ENCODE peak calls at places on chromosomes 6 and 20, in six cellular contexts. One of them, this sample, is unnamed.

GRCh38 chr6:154615483-154616025 is 105.1 kb upstream of the CNKSR3 start:
- DNase-seq in H54: peak
- DNase-seq in lower lobe of right lung: peak
- DNase-seq in nephron progenitor cell: no peak
- DNase-seq in IMR-90: peak
- DNase-seq in stimulated activated CD4-positive, alpha-beta T cell treated with anti-CD3 and anti-CD28 coated beads, Interleukin-12 subunit alpha, Interleukin-12 subunit beta, amount 100 ng/mL, for 4 hours: no peak
- DNase-seq in this sample: peak

GRCh38 chr6:150024646-150025155 is 631 bp downstream of the RAET1L start:
- DNase-seq in H54: no peak
- DNase-seq in lower lobe of right lung: no peak
- DNase-seq in nephron progenitor cell: no peak
- DNase-seq in IMR-90: no peak
- DNase-seq in stimulated activated CD4-positive, alpha-beta T cell treated with anti-CD3 and anti-CD28 coated beads, Interleukin-12 subunit alpha, Interleukin-12 subunit beta, amount 100 ng/mL, for 4 hours: no peak
- DNase-seq in this sample: no peak

GRCh38 chr6:138572200-138572875 is 73.0 kb upstream of the NHSL1 start:
- DNase-seq in H54: no peak
- DNase-seq in lower lobe of right lung: peak
- DNase-seq in nephron progenitor cell: peak
- DNase-seq in IMR-90: peak
- DNase-seq in stimulated activated CD4-positive, alpha-beta T cell treated with anti-CD3 and anti-CD28 coated beads, Interleukin-12 subunit alpha, Interleukin-12 subunit beta, amount 100 ng/mL, for 4 hours: no peak
- DNase-seq in this sample: peak

GRCh38 chr6:157800420-157801237 is 22.4 kb upstream of the SNX9 start:
- DNase-seq in H54: no peak
- DNase-seq in lower lobe of right lung: no peak
- DNase-seq in nephron progenitor cell: no peak
- DNase-seq in IMR-90: peak
- DNase-seq in stimulated activated CD4-positive, alpha-beta T cell treated with anti-CD3 and anti-CD28 coated beads, Interleukin-12 subunit alpha, Interleukin-12 subunit beta, amount 100 ng/mL, for 4 hours: peak
- DNase-seq in this sample: peak

GRCh38 chr20:57759724-57760123 is 49.9 kb upstream of the PMEPA1 start:
- DNase-seq in H54: no peak
- DNase-seq in lower lobe of right lung: no peak
- DNase-seq in nephron progenitor cell: no peak
- DNase-seq in IMR-90: no peak
- DNase-seq in stimulated activated CD4-positive, alpha-beta T cell treated with anti-CD3 and anti-CD28 coated beads, Interleukin-12 subunit alpha, Interleukin-12 subunit beta, amount 100 ng/mL, for 4 hours: no peak
- DNase-seq in this sample: no peak

GRCh38 chr20:23356203-23356602 is 5.6 kb downstream of the NXT1 start:
- DNase-seq in H54: no peak
- DNase-seq in lower lobe of right lung: no peak
- DNase-seq in nephron progenitor cell: peak
- DNase-seq in IMR-90: no peak
- DNase-seq in stimulated activated CD4-positive, alpha-beta T cell treated with anti-CD3 and anti-CD28 coated beads, Interleukin-12 subunit alpha, Interleukin-12 subunit beta, amount 100 ng/mL, for 4 hours: no peak
- DNase-seq in this sample: no peak

GRCh38 chr20:18663932-18664331 is 76.1 kb downstream of the DTD1 start:
- DNase-seq in H54: no peak
- DNase-seq in lower lobe of right lung: no peak
- DNase-seq in nephron progenitor cell: no peak
- DNase-seq in IMR-90: peak
- DNase-seq in stimulated activated CD4-positive, alpha-beta T cell treated with anti-CD3 and anti-CD28 coated beads, Interleukin-12 subunit alpha, Interleukin-12 subunit beta, amount 100 ng/mL, for 4 hours: no peak
- DNase-seq in this sample: no peak

GRCh38 chr6:35600659-35601125 is 88.0 kb upstream of the TULP1 start:
- DNase-seq in H54: no peak
- DNase-seq in lower lobe of right lung: no peak
- DNase-seq in nephron progenitor cell: no peak
- DNase-seq in IMR-90: no peak
- DNase-seq in stimulated activated CD4-positive, alpha-beta T cell treated with anti-CD3 and anti-CD28 coated beads, Interleukin-12 subunit alpha, Interleukin-12 subunit beta, amount 100 ng/mL, for 4 hours: no peak
- DNase-seq in this sample: peak

GRCh38 chr20:14114049-14114448 is 118.7 kb downstream of the MACROD2 start:
- DNase-seq in H54: no peak
- DNase-seq in lower lobe of right lung: no peak
- DNase-seq in nephron progenitor cell: no peak
- DNase-seq in IMR-90: no peak
- DNase-seq in stimulated activated CD4-positive, alpha-beta T cell treated with anti-CD3 and anti-CD28 coated beads, Interleukin-12 subunit alpha, Interleukin-12 subunit beta, amount 100 ng/mL, for 4 hours: no peak
- DNase-seq in this sample: no peak

GRCh38 chr20:45297786-45298497 is 8.7 kb upstream of the RBPJL start:
- DNase-seq in H54: no peak
- DNase-seq in lower lobe of right lung: no peak
- DNase-seq in nephron progenitor cell: no peak
- DNase-seq in IMR-90: no peak
- DNase-seq in stimulated activated CD4-positive, alpha-beta T cell treated with anti-CD3 and anti-CD28 coated beads, Interleukin-12 subunit alpha, Interleukin-12 subunit beta, amount 100 ng/mL, for 4 hours: no peak
- DNase-seq in this sample: no peak

GRCh38 chr6:113315068-113315467 is 542.1 kb upstream of the MARCKS start:
- DNase-seq in H54: no peak
- DNase-seq in lower lobe of right lung: no peak
- DNase-seq in nephron progenitor cell: no peak
- DNase-seq in IMR-90: peak
- DNase-seq in stimulated activated CD4-positive, alpha-beta T cell treated with anti-CD3 and anti-CD28 coated beads, Interleukin-12 subunit alpha, Interleukin-12 subunit beta, amount 100 ng/mL, for 4 hours: no peak
- DNase-seq in this sample: no peak

GRCh38 chr20:54606384-54606783 is 131.0 kb downstream of the DOK5 start:
- DNase-seq in H54: no peak
- DNase-seq in lower lobe of right lung: no peak
- DNase-seq in nephron progenitor cell: no peak
- DNase-seq in IMR-90: no peak
- DNase-seq in stimulated activated CD4-positive, alpha-beta T cell treated with anti-CD3 and anti-CD28 coated beads, Interleukin-12 subunit alpha, Interleukin-12 subunit beta, amount 100 ng/mL, for 4 hours: no peak
- DNase-seq in this sample: no peak

GRCh38 chr6:124881898-124882579 is 80.2 kb upstream of the RNF217 start:
- DNase-seq in H54: no peak
- DNase-seq in lower lobe of right lung: no peak
- DNase-seq in nephron progenitor cell: no peak
- DNase-seq in IMR-90: peak
- DNase-seq in stimulated activated CD4-positive, alpha-beta T cell treated with anti-CD3 and anti-CD28 coated beads, Interleukin-12 subunit alpha, Interleukin-12 subunit beta, amount 100 ng/mL, for 4 hours: no peak
- DNase-seq in this sample: peak

GRCh38 chr6:116108836-116109235 is 8.2 kb downstream of the NT5DC1 start:
- DNase-seq in H54: no peak
- DNase-seq in lower lobe of right lung: no peak
- DNase-seq in nephron progenitor cell: no peak
- DNase-seq in IMR-90: no peak
- DNase-seq in stimulated activated CD4-positive, alpha-beta T cell treated with anti-CD3 and anti-CD28 coated beads, Interleukin-12 subunit alpha, Interleukin-12 subunit beta, amount 100 ng/mL, for 4 hours: no peak
- DNase-seq in this sample: peak

GRCh38 chr6:9437836-9438235 is 977.0 kb downstream of the TFAP2A start:
- DNase-seq in H54: no peak
- DNase-seq in lower lobe of right lung: no peak
- DNase-seq in nephron progenitor cell: no peak
- DNase-seq in IMR-90: peak
- DNase-seq in stimulated activated CD4-positive, alpha-beta T cell treated with anti-CD3 and anti-CD28 coated beads, Interleukin-12 subunit alpha, Interleukin-12 subunit beta, amount 100 ng/mL, for 4 hours: no peak
- DNase-seq in this sample: peak

GRCh38 chr6:127459231-127459641 is at the start of gene KIAA0408:
- DNase-seq in H54: no peak
- DNase-seq in lower lobe of right lung: peak
- DNase-seq in nephron progenitor cell: peak
- DNase-seq in IMR-90: peak
- DNase-seq in stimulated activated CD4-positive, alpha-beta T cell treated with anti-CD3 and anti-CD28 coated beads, Interleukin-12 subunit alpha, Interleukin-12 subunit beta, amount 100 ng/mL, for 4 hours: no peak
- DNase-seq in this sample: peak

GRCh38 chr6:83199865-83200230 is 6.7 kb downstream of the RWDD2A start:
- DNase-seq in H54: peak
- DNase-seq in lower lobe of right lung: no peak
- DNase-seq in nephron progenitor cell: no peak
- DNase-seq in IMR-90: peak
- DNase-seq in stimulated activated CD4-positive, alpha-beta T cell treated with anti-CD3 and anti-CD28 coated beads, Interleukin-12 subunit alpha, Interleukin-12 subunit beta, amount 100 ng/mL, for 4 hours: no peak
- DNase-seq in this sample: peak

GRCh38 chr20:36528176-36528874 is 13.0 kb upstream of the MYL9 start:
- DNase-seq in H54: no peak
- DNase-seq in lower lobe of right lung: no peak
- DNase-seq in nephron progenitor cell: no peak
- DNase-seq in IMR-90: no peak
- DNase-seq in stimulated activated CD4-positive, alpha-beta T cell treated with anti-CD3 and anti-CD28 coated beads, Interleukin-12 subunit alpha, Interleukin-12 subunit beta, amount 100 ng/mL, for 4 hours: no peak
- DNase-seq in this sample: no peak

GRCh38 chr20:30488941-30489601 is 768.4 kb upstream of the DEFB115 start:
- DNase-seq in H54: no peak
- DNase-seq in lower lobe of right lung: no peak
- DNase-seq in nephron progenitor cell: no peak
- DNase-seq in IMR-90: no peak
- DNase-seq in stimulated activated CD4-positive, alpha-beta T cell treated with anti-CD3 and anti-CD28 coated beads, Interleukin-12 subunit alpha, Interleukin-12 subunit beta, amount 100 ng/mL, for 4 hours: no peak
- DNase-seq in this sample: no peak

GRCh38 chr6:13813621-13814175 is 659 bp downstream of the MCUR1 start:
- DNase-seq in H54: peak
- DNase-seq in lower lobe of right lung: peak
- DNase-seq in nephron progenitor cell: no peak
- DNase-seq in IMR-90: peak
- DNase-seq in stimulated activated CD4-positive, alpha-beta T cell treated with anti-CD3 and anti-CD28 coated beads, Interleukin-12 subunit alpha, Interleukin-12 subunit beta, amount 100 ng/mL, for 4 hours: no peak
- DNase-seq in this sample: peak

GRCh38 chr6:139409026-139409425 is 34.6 kb upstream of the CITED2 start:
- DNase-seq in H54: no peak
- DNase-seq in lower lobe of right lung: no peak
- DNase-seq in nephron progenitor cell: no peak
- DNase-seq in IMR-90: peak
- DNase-seq in stimulated activated CD4-positive, alpha-beta T cell treated with anti-CD3 and anti-CD28 coated beads, Interleukin-12 subunit alpha, Interleukin-12 subunit beta, amount 100 ng/mL, for 4 hours: no peak
- DNase-seq in this sample: peak

GRCh38 chr6:32940656-32941411 is at the start of gene HLA-DMB:
- DNase-seq in H54: peak
- DNase-seq in lower lobe of right lung: peak
- DNase-seq in nephron progenitor cell: peak
- DNase-seq in IMR-90: peak
- DNase-seq in stimulated activated CD4-positive, alpha-beta T cell treated with anti-CD3 and anti-CD28 coated beads, Interleukin-12 subunit alpha, Interleukin-12 subunit beta, amount 100 ng/mL, for 4 hours: no peak
- DNase-seq in this sample: peak

GRCh38 chr6:21826031-21826430 is 232.5 kb downstream of the SOX4 start:
- DNase-seq in H54: peak
- DNase-seq in lower lobe of right lung: no peak
- DNase-seq in nephron progenitor cell: no peak
- DNase-seq in IMR-90: peak
- DNase-seq in stimulated activated CD4-positive, alpha-beta T cell treated with anti-CD3 and anti-CD28 coated beads, Interleukin-12 subunit alpha, Interleukin-12 subunit beta, amount 100 ng/mL, for 4 hours: no peak
- DNase-seq in this sample: no peak

GRCh38 chr6:40358473-40359460 is 228.4 kb downstream of the LRFN2 start:
- DNase-seq in H54: no peak
- DNase-seq in lower lobe of right lung: no peak
- DNase-seq in nephron progenitor cell: no peak
- DNase-seq in IMR-90: no peak
- DNase-seq in stimulated activated CD4-positive, alpha-beta T cell treated with anti-CD3 and anti-CD28 coated beads, Interleukin-12 subunit alpha, Interleukin-12 subunit beta, amount 100 ng/mL, for 4 hours: no peak
- DNase-seq in this sample: no peak

GRCh38 chr6:16762547-16763477 is 1.6 kb upstream of the ATXN1 start:
- DNase-seq in H54: peak
- DNase-seq in lower lobe of right lung: peak
- DNase-seq in nephron progenitor cell: peak
- DNase-seq in IMR-90: peak
- DNase-seq in stimulated activated CD4-positive, alpha-beta T cell treated with anti-CD3 and anti-CD28 coated beads, Interleukin-12 subunit alpha, Interleukin-12 subunit beta, amount 100 ng/mL, for 4 hours: peak
- DNase-seq in this sample: peak

GRCh38 chr6:170514908-170515307 is 38.2 kb downstream of the PSMB1 start:
- DNase-seq in H54: no peak
- DNase-seq in lower lobe of right lung: no peak
- DNase-seq in nephron progenitor cell: no peak
- DNase-seq in IMR-90: no peak
- DNase-seq in stimulated activated CD4-positive, alpha-beta T cell treated with anti-CD3 and anti-CD28 coated beads, Interleukin-12 subunit alpha, Interleukin-12 subunit beta, amount 100 ng/mL, for 4 hours: no peak
- DNase-seq in this sample: no peak

GRCh38 chr6:55794136-55794812 is 81.1 kb downstream of the BMP5 start:
- DNase-seq in H54: no peak
- DNase-seq in lower lobe of right lung: no peak
- DNase-seq in nephron progenitor cell: no peak
- DNase-seq in IMR-90: peak
- DNase-seq in stimulated activated CD4-positive, alpha-beta T cell treated with anti-CD3 and anti-CD28 coated beads, Interleukin-12 subunit alpha, Interleukin-12 subunit beta, amount 100 ng/mL, for 4 hours: no peak
- DNase-seq in this sample: peak

GRCh38 chr20:62769346-62770071 is 26.8 kb upstream of the MRGBP start:
- DNase-seq in H54: no peak
- DNase-seq in lower lobe of right lung: peak
- DNase-seq in nephron progenitor cell: no peak
- DNase-seq in IMR-90: no peak
- DNase-seq in stimulated activated CD4-positive, alpha-beta T cell treated with anti-CD3 and anti-CD28 coated beads, Interleukin-12 subunit alpha, Interleukin-12 subunit beta, amount 100 ng/mL, for 4 hours: no peak
- DNase-seq in this sample: no peak

GRCh38 chr6:49582529-49582928 is 32.1 kb downstream of the C6orf141 start:
- DNase-seq in H54: no peak
- DNase-seq in lower lobe of right lung: no peak
- DNase-seq in nephron progenitor cell: no peak
- DNase-seq in IMR-90: no peak
- DNase-seq in stimulated activated CD4-positive, alpha-beta T cell treated with anti-CD3 and anti-CD28 coated beads, Interleukin-12 subunit alpha, Interleukin-12 subunit beta, amount 100 ng/mL, for 4 hours: no peak
- DNase-seq in this sample: no peak

GRCh38 chr20:36951198-36951976 is at the start of gene SAMHD1:
- DNase-seq in H54: peak
- DNase-seq in lower lobe of right lung: peak
- DNase-seq in nephron progenitor cell: peak
- DNase-seq in IMR-90: peak
- DNase-seq in stimulated activated CD4-positive, alpha-beta T cell treated with anti-CD3 and anti-CD28 coated beads, Interleukin-12 subunit alpha, Interleukin-12 subunit beta, amount 100 ng/mL, for 4 hours: peak
- DNase-seq in this sample: peak

GRCh38 chr6:36595168-36595818 is 1.1 kb downstream of the SRSF3 start:
- DNase-seq in H54: no peak
- DNase-seq in lower lobe of right lung: no peak
- DNase-seq in nephron progenitor cell: no peak
- DNase-seq in IMR-90: peak
- DNase-seq in stimulated activated CD4-positive, alpha-beta T cell treated with anti-CD3 and anti-CD28 coated beads, Interleukin-12 subunit alpha, Interleukin-12 subunit beta, amount 100 ng/mL, for 4 hours: no peak
- DNase-seq in this sample: peak

GRCh38 chr6:106098383-106099234 is 12.5 kb downstream of the PRDM1 start:
- DNase-seq in H54: no peak
- DNase-seq in lower lobe of right lung: peak
- DNase-seq in nephron progenitor cell: no peak
- DNase-seq in IMR-90: peak
- DNase-seq in stimulated activated CD4-positive, alpha-beta T cell treated with anti-CD3 and anti-CD28 coated beads, Interleukin-12 subunit alpha, Interleukin-12 subunit beta, amount 100 ng/mL, for 4 hours: peak
- DNase-seq in this sample: no peak

GRCh38 chr6:117498159-117498558 is 15.7 kb downstream of the DCBLD1 start:
- DNase-seq in H54: no peak
- DNase-seq in lower lobe of right lung: no peak
- DNase-seq in nephron progenitor cell: no peak
- DNase-seq in IMR-90: peak
- DNase-seq in stimulated activated CD4-positive, alpha-beta T cell treated with anti-CD3 and anti-CD28 coated beads, Interleukin-12 subunit alpha, Interleukin-12 subunit beta, amount 100 ng/mL, for 4 hours: no peak
- DNase-seq in this sample: peak

GRCh38 chr6:135938588-135939215 is 87.2 kb downstream of the PDE7B start:
- DNase-seq in H54: no peak
- DNase-seq in lower lobe of right lung: no peak
- DNase-seq in nephron progenitor cell: no peak
- DNase-seq in IMR-90: peak
- DNase-seq in stimulated activated CD4-positive, alpha-beta T cell treated with anti-CD3 and anti-CD28 coated beads, Interleukin-12 subunit alpha, Interleukin-12 subunit beta, amount 100 ng/mL, for 4 hours: no peak
- DNase-seq in this sample: peak

GRCh38 chr6:68559052-68559451 is 76.0 kb upstream of the ADGRB3 start:
- DNase-seq in H54: no peak
- DNase-seq in lower lobe of right lung: no peak
- DNase-seq in nephron progenitor cell: no peak
- DNase-seq in IMR-90: no peak
- DNase-seq in stimulated activated CD4-positive, alpha-beta T cell treated with anti-CD3 and anti-CD28 coated beads, Interleukin-12 subunit alpha, Interleukin-12 subunit beta, amount 100 ng/mL, for 4 hours: no peak
- DNase-seq in this sample: no peak